ENCODE peak calls at places on chromosomes 7 and 10, in six cellular contexts. H is GM12865, Z is suprapubic skin, K is H9, I is IMR-90, D is lower leg skin. W is an unnamed sample.
A peak's percentile ranks its signal among the peaks of the same experiment; 100 is the strongest.

GRCh38 chr10:44811072-44811471 is 100.1 kb upstream of the TMEM72 start:
- DNase-seq in H (no peak), Z (no peak), K (no peak), I (peak; percentile 43), D (no peak), W (no peak)

GRCh38 chr7:127021019-127021738 is 231.6 kb downstream of the GRM8 start:
- DNase-seq in H (no peak), Z (no peak), K (no peak), I (no peak), D (no peak), W (no peak)

GRCh38 chr7:55245271-55245723 is 119.8 kb upstream of the LANCL2 start:
- DNase-seq in H (no peak), Z (no peak), K (no peak), I (peak; percentile 93), D (peak; percentile 23), W (no peak)

GRCh38 chr7:148732862-148733261 is 34.2 kb downstream of the CUL1 start:
- DNase-seq in H (no peak), Z (no peak), K (no peak), I (no peak), D (no peak), W (no peak)

GRCh38 chr10:37495415-37495814 is 362.0 kb downstream of the ZNF248 start:
- DNase-seq in H (peak; percentile 10), Z (no peak), K (no peak), I (no peak), D (no peak), W (no peak)

GRCh38 chr7:130154501-130155317 is 50.5 kb downstream of the TMEM209 start:
- DNase-seq in H (no peak), Z (no peak), K (peak; percentile 76), I (no peak), D (no peak), W (peak; percentile 64)

GRCh38 chr7:112383671-112384417 is 66.4 kb upstream of the IFRD1 start:
- DNase-seq in H (peak; percentile 6), Z (no peak), K (peak; percentile 39), I (no peak), D (no peak), W (no peak)

GRCh38 chr7:107718456-107719193 is 25.3 kb upstream of the CBLL1 start:
- DNase-seq in H (no peak), Z (no peak), K (no peak), I (no peak), D (no peak), W (no peak)

GRCh38 chr10:116627386-116627933 is 6.7 kb downstream of the PNLIPRP2 start:
- DNase-seq in H (no peak), Z (no peak), K (peak; percentile 83), I (no peak), D (no peak), W (no peak)

GRCh38 chr7:100632951-100633717 is 8.2 kb downstream of the TFR2 start:
- DNase-seq in H (peak; percentile 87), Z (no peak), K (peak; percentile 65), I (peak; percentile 29), D (no peak), W (no peak)

GRCh38 chr7:101868191-101868950 is 50.9 kb downstream of the CUX1 start:
- DNase-seq in H (no peak), Z (no peak), K (no peak), I (no peak), D (no peak), W (no peak)

GRCh38 chr7:138838166-138838565 is 40.2 kb upstream of the ATP6V0A4 start:
- DNase-seq in H (no peak), Z (no peak), K (no peak), I (no peak), D (no peak), W (no peak)

GRCh38 chr10:122164028-122164601 is 107.0 kb upstream of the BTBD16 start:
- DNase-seq in H (no peak), Z (no peak), K (no peak), I (no peak), D (no peak), W (no peak)

GRCh38 chr7:37259381-37259821 is 189.3 kb downstream of the ELMO1 start:
- DNase-seq in H (no peak), Z (no peak), K (no peak), I (no peak), D (no peak), W (no peak)

GRCh38 chr10:27713906-27714305 is 31.7 kb downstream of the MKX start:
- DNase-seq in H (no peak), Z (no peak), K (no peak), I (no peak), D (no peak), W (no peak)

GRCh38 chr10:82497451-82497850 is 622.5 kb downstream of the NRG3 start:
- DNase-seq in H (no peak), Z (no peak), K (no peak), I (no peak), D (no peak), W (no peak)

GRCh38 chr10:17353568-17353967 is 100.8 kb downstream of the ST8SIA6 start:
- DNase-seq in H (no peak), Z (no peak), K (no peak), I (peak; percentile 6), D (no peak), W (no peak)

GRCh38 chr7:100544949-100545635 is 6.1 kb downstream of the AGFG2 start:
- DNase-seq in H (no peak), Z (no peak), K (no peak), I (peak; percentile 26), D (no peak), W (no peak)

GRCh38 chr7:156777364-156778069 is 115.5 kb downstream of the LMBR1 start:
- DNase-seq in H (no peak), Z (no peak), K (no peak), I (peak; percentile 22), D (no peak), W (no peak)

GRCh38 chr10:110522365-110522988 is 24.8 kb downstream of the DUSP5 start:
- DNase-seq in H (no peak), Z (no peak), K (no peak), I (peak; percentile 65), D (no peak), W (no peak)

GRCh38 chr10:60414111-60414510 is 24.4 kb upstream of the ANK3 start:
- DNase-seq in H (no peak), Z (no peak), K (no peak), I (no peak), D (no peak), W (no peak)

GRCh38 chr7:141837683-141838082 is 3.6 kb downstream of the PRSS37 start:
- DNase-seq in H (no peak), Z (no peak), K (no peak), I (no peak), D (no peak), W (no peak)

GRCh38 chr10:8360365-8360764 is 305.9 kb downstream of the GATA3 start:
- DNase-seq in H (peak; percentile 18), Z (no peak), K (no peak), I (no peak), D (no peak), W (no peak)

GRCh38 chr10:119516381-119517234 is 25.9 kb downstream of the RGS10 start:
- DNase-seq in H (peak; percentile 92), Z (no peak), K (peak; percentile 56), I (no peak), D (no peak), W (no peak)

GRCh38 chr7:85833071-85833470 is 646.2 kb upstream of the SEMA3D start:
- DNase-seq in H (no peak), Z (no peak), K (no peak), I (peak; percentile 11), D (no peak), W (no peak)

GRCh38 chr7:85830982-85831381 is 644.1 kb upstream of the SEMA3D start:
- DNase-seq in H (no peak), Z (no peak), K (no peak), I (no peak), D (no peak), W (no peak)

GRCh38 chr7:85829176-85829575 is 642.3 kb upstream of the SEMA3D start:
- DNase-seq in H (no peak), Z (no peak), K (no peak), I (no peak), D (no peak), W (no peak)

GRCh38 chr7:85828654-85829053 is 641.8 kb upstream of the SEMA3D start:
- DNase-seq in H (no peak), Z (no peak), K (no peak), I (no peak), D (no peak), W (no peak)

DNA sequence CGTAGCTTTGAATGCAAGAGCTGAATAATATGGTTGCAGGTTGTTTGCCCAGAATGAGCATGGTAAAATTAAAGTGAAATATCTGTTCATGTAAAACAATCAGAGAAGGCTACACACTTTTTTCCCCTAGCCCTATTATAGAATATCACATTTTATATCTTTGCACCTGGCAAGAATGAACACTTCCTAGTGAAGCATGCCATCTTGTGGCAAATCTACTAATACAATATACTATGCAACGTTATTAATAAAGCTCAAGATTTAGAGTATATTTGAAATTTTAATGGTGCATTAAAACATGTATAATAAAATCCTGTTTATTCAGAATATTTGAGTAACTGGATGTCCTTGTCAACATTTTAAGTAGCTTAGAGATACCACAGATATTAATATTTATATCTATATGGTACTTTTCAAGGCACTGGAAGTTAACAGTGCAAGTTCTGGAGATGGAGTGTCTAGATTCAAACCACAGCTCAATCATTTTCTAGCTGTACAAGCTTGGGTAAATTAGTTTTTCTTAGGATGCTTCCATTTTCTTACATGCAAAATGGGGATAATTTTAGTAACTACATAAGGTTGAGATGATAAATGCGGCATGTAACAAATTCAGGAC is 643.1 kb upstream of the SEMA3D start:
- DNase-seq in H (no peak), Z (no peak), K (no peak), I (peak; percentile 11), D (no peak), W (no peak)
- TF ChIP-seq CTCF in H (no peak), Z (no peak), K (peak; percentile 49), I (peak; percentile 52), D (no peak), W (peak; percentile 74)

DNA sequence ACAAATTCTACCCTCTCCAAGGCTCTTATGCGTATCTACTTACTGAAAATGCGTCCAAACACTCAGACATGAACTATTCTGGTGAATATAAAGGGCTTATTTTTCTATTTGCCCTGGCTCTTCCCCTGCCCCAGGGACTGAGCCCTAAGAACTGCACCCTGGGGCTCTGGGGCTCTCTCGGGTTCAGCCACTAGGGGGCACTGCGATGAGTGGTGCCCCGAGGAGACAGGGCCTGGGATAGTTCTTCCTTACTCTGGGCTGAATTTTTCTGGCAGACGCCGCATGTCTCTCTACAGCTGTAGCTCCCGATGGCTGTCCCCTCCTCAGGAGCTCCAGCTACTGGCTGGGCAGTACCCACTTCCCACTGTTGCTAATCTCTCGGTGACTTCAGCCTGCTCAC is 30.8 kb upstream of the GSDME start:
- DNase-seq in H (no peak), Z (no peak), K (no peak), I (no peak), D (no peak), W (no peak)
- TF ChIP-seq CTCF in H (peak; percentile 37), Z (no peak), K (peak; percentile 62), I (no peak), D (no peak), W (peak; percentile 62)

GRCh38 chr7:1287629-1288225 is 55.1 kb downstream of the UNCX start:
- DNase-seq in H (no peak), Z (no peak), K (no peak), I (no peak), D (no peak), W (no peak)
- TF ChIP-seq CTCF in H (no peak), Z (no peak), K (no peak), I (no peak), D (no peak), W (no peak)

DNA sequence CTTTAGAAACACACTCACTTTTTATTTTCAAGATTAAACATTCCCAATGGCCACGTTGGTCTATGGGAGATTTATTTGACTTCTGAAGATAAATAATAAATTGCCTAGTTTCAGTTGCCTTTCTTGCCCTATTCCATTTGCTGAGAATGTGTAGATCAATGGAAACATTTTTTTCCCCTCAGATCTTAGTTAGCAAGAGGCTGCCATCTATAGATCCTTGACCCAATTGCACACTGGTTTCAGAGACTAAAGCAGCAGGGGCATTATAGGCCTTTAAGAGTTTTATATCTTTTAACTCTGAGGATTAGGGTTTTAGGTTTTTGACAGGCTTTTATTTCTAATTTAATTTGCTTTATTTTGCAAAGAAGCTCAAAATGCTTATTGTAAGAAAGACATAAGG is 163.2 kb upstream of the GPR26 start:
- DNase-seq in H (peak; percentile 46), Z (no peak), K (no peak), I (no peak), D (no peak), W (no peak)
- TF ChIP-seq CTCF in H (no peak), Z (no peak), K (peak; percentile 44), I (no peak), D (no peak), W (peak; percentile 28)